ENCODE peak calls at places on chromosomes 12 and 14, in five cellular contexts. One of them, this sample, is unnamed.

GRCh38 chr14:62661818-62662217 is 383.4 kb downstream of the KCNH5 start:
- DNase-seq in epithelial cell of esophagus: peak; percentile 47
- DNase-seq in NCI-H774: no peak
- DNase-seq in NCI-H524: no peak
- DNase-seq in stomach: no peak
- DNase-seq in this sample: no peak

GRCh38 chr12:54417712-54418440 is 1.2 kb downstream of the ITGA5 start:
- DNase-seq in epithelial cell of esophagus: no peak
- DNase-seq in NCI-H774: no peak
- DNase-seq in NCI-H524: no peak
- DNase-seq in stomach: no peak
- DNase-seq in this sample: peak; percentile 58

GRCh38 chr12:120115692-120116442 is 686 bp downstream of the RAB35 start:
- DNase-seq in epithelial cell of esophagus: peak; percentile 38
- DNase-seq in NCI-H774: no peak
- DNase-seq in NCI-H524: peak; percentile 37
- DNase-seq in stomach: no peak
- DNase-seq in this sample: no peak

GRCh38 chr12:121120323-121120722 is 12.4 kb upstream of the P2RX7 start:
- DNase-seq in epithelial cell of esophagus: no peak
- DNase-seq in NCI-H774: no peak
- DNase-seq in NCI-H524: no peak
- DNase-seq in stomach: no peak
- DNase-seq in this sample: no peak

GRCh38 chr12:24972078-24972477 is 23.2 kb upstream of the BCAT1 start:
- DNase-seq in epithelial cell of esophagus: no peak
- DNase-seq in NCI-H774: no peak
- DNase-seq in NCI-H524: no peak
- DNase-seq in stomach: no peak
- DNase-seq in this sample: no peak

GRCh38 chr14:81679226-81679625 is 145.6 kb upstream of the SEL1L start:
- DNase-seq in epithelial cell of esophagus: no peak
- DNase-seq in NCI-H774: no peak
- DNase-seq in NCI-H524: no peak
- DNase-seq in stomach: no peak
- DNase-seq in this sample: no peak

GRCh38 chr14:29584992-29585391 is 342.7 kb downstream of the PRKD1 start:
- DNase-seq in epithelial cell of esophagus: no peak
- DNase-seq in NCI-H774: peak; percentile 85
- DNase-seq in NCI-H524: peak; percentile 69
- DNase-seq in stomach: no peak
- DNase-seq in this sample: peak; percentile 21

GRCh38 chr14:64643709-64644108 is 60.5 kb upstream of the PLEKHG3 start:
- DNase-seq in epithelial cell of esophagus: no peak
- DNase-seq in NCI-H774: no peak
- DNase-seq in NCI-H524: no peak
- DNase-seq in stomach: no peak
- DNase-seq in this sample: no peak

GRCh38 chr12:116207274-116207673 is 70.2 kb downstream of the MED13L start:
- DNase-seq in epithelial cell of esophagus: no peak
- DNase-seq in NCI-H774: no peak
- DNase-seq in NCI-H524: no peak
- DNase-seq in stomach: no peak
- DNase-seq in this sample: no peak

GRCh38 chr14:70139384-70139783 is 49.4 kb downstream of the SLC8A3 start:
- DNase-seq in epithelial cell of esophagus: no peak
- DNase-seq in NCI-H774: no peak
- DNase-seq in NCI-H524: no peak
- DNase-seq in stomach: no peak
- DNase-seq in this sample: no peak

GRCh38 chr14:23353433-23353780 is 720 bp upstream of the SLC22A17 start:
- DNase-seq in epithelial cell of esophagus: no peak
- DNase-seq in NCI-H774: no peak
- DNase-seq in NCI-H524: no peak
- DNase-seq in stomach: no peak
- DNase-seq in this sample: no peak

GRCh38 chr14:67269338-67270060 is 28.3 kb downstream of the PALS1 start:
- DNase-seq in epithelial cell of esophagus: no peak
- DNase-seq in NCI-H774: no peak
- DNase-seq in NCI-H524: no peak
- DNase-seq in stomach: no peak
- DNase-seq in this sample: no peak

GRCh38 chr12:110762891-110763290 is 20.2 kb upstream of the PPP1CC start:
- DNase-seq in epithelial cell of esophagus: no peak
- DNase-seq in NCI-H774: no peak
- DNase-seq in NCI-H524: no peak
- DNase-seq in stomach: no peak
- DNase-seq in this sample: peak; percentile 10

GRCh38 chr14:36478782-36479181 is 41.2 kb downstream of the NKX2-1 start:
- DNase-seq in epithelial cell of esophagus: peak; percentile 89
- DNase-seq in NCI-H774: no peak
- DNase-seq in NCI-H524: no peak
- DNase-seq in stomach: no peak
- DNase-seq in this sample: no peak

This sample was measured in heart left ventricle.